ENCODE peak calls at places on chromosomes 4 and X, in nine cellular contexts. One of them, this sample, is unnamed.

GRCh38 chr4:182582245-182582644 is 334.9 kb downstream of the DCTD start:
- DNase-seq in endothelial cell of umbilical vein: no peak
- DNase-seq in transverse colon: no peak
- DNase-seq in SK-N-SH: no peak
- DNase-seq in K562: no peak
- DNase-seq in sigmoid colon: no peak
- DNase-seq in H1: no peak
- DNase-seq in GM23338: no peak
- DNase-seq in prostate gland: no peak
- DNase-seq in this sample: no peak

GRCh38 chr4:64738240-64738639 is 329.0 kb upstream of the TECRL start:
- DNase-seq in H1: no peak
- DNase-seq in transverse colon: no peak
- DNase-seq in prostate gland: no peak
- DNase-seq in K562: no peak
- DNase-seq in SK-N-SH: no peak
- DNase-seq in endothelial cell of umbilical vein: no peak
- DNase-seq in sigmoid colon: no peak
- DNase-seq in GM23338: peak; percentile 32
- DNase-seq in this sample: no peak

GRCh38 chr4:136636155-136636554 is 896.1 kb downstream of the PCDH18 start:
- DNase-seq in GM23338: no peak
- DNase-seq in H1: no peak
- DNase-seq in K562: no peak
- DNase-seq in sigmoid colon: no peak
- DNase-seq in SK-N-SH: no peak
- DNase-seq in transverse colon: no peak
- DNase-seq in prostate gland: no peak
- DNase-seq in endothelial cell of umbilical vein: no peak
- DNase-seq in this sample: no peak

GRCh38 chrX:97397371-97397770 is 513.7 kb downstream of the RPA4 start:
- DNase-seq in transverse colon: no peak
- DNase-seq in GM23338: no peak
- DNase-seq in H1: no peak
- DNase-seq in endothelial cell of umbilical vein: no peak
- DNase-seq in K562: no peak
- DNase-seq in SK-N-SH: no peak
- DNase-seq in sigmoid colon: no peak
- DNase-seq in prostate gland: no peak
- DNase-seq in this sample: no peak

GRCh38 chr4:26762650-26763049 is 98.0 kb upstream of the STIM2 start:
- DNase-seq in endothelial cell of umbilical vein: peak; percentile 10
- DNase-seq in sigmoid colon: no peak
- DNase-seq in SK-N-SH: no peak
- DNase-seq in H1: no peak
- DNase-seq in K562: no peak
- DNase-seq in transverse colon: peak; percentile 17
- DNase-seq in GM23338: no peak
- DNase-seq in prostate gland: no peak
- DNase-seq in this sample: no peak

GRCh38 chrX:153667931-153668396 is 5.6 kb downstream of the PNCK start:
- DNase-seq in K562: peak; percentile 76
- DNase-seq in sigmoid colon: peak; percentile 94
- DNase-seq in SK-N-SH: peak; percentile 87
- DNase-seq in H1: peak; percentile 92
- DNase-seq in transverse colon: peak; percentile 82
- DNase-seq in prostate gland: peak; percentile 79
- DNase-seq in endothelial cell of umbilical vein: peak; percentile 69
- DNase-seq in GM23338: peak; percentile 85
- DNase-seq in this sample: peak; percentile 89

GRCh38 chrX:12446342-12447075 is 308.2 kb downstream of the FRMPD4 start:
- DNase-seq in GM23338: no peak
- DNase-seq in SK-N-SH: no peak
- DNase-seq in endothelial cell of umbilical vein: no peak
- DNase-seq in transverse colon: no peak
- DNase-seq in K562: no peak
- DNase-seq in sigmoid colon: no peak
- DNase-seq in prostate gland: no peak
- DNase-seq in H1: no peak
- DNase-seq in this sample: no peak

GRCh38 chr4:139619644-139620043 is 46.0 kb upstream of the MGST2 start:
- DNase-seq in H1: no peak
- DNase-seq in transverse colon: no peak
- DNase-seq in GM23338: peak; percentile 79
- DNase-seq in prostate gland: no peak
- DNase-seq in endothelial cell of umbilical vein: no peak
- DNase-seq in sigmoid colon: no peak
- DNase-seq in K562: no peak
- DNase-seq in SK-N-SH: no peak
- DNase-seq in this sample: no peak

GRCh38 chr4:80538276-80538926 is 202.9 kb downstream of the CFAP299 start:
- DNase-seq in transverse colon: no peak
- DNase-seq in prostate gland: no peak
- DNase-seq in endothelial cell of umbilical vein: no peak
- DNase-seq in H1: no peak
- DNase-seq in SK-N-SH: no peak
- DNase-seq in GM23338: no peak
- DNase-seq in sigmoid colon: no peak
- DNase-seq in K562: no peak
- DNase-seq in this sample: no peak

GRCh38 chrX:56564182-56564885 is 907 bp downstream of the UBQLN2 start:
- DNase-seq in endothelial cell of umbilical vein: peak; percentile 40
- DNase-seq in K562: peak; percentile 16
- DNase-seq in GM23338: peak; percentile 3
- DNase-seq in transverse colon: peak; percentile 11
- DNase-seq in prostate gland: peak; percentile 3
- DNase-seq in H1: peak; percentile 37
- DNase-seq in SK-N-SH: peak; percentile 27
- DNase-seq in sigmoid colon: no peak
- DNase-seq in this sample: peak; percentile 74

GRCh38 chrX:56564921-56565861 is 1.8 kb downstream of the UBQLN2 start:
- DNase-seq in SK-N-SH: peak; percentile 24
- DNase-seq in GM23338: peak; percentile 1
- DNase-seq in H1: no peak
- DNase-seq in transverse colon: no peak
- DNase-seq in K562: peak; percentile 4
- DNase-seq in prostate gland: no peak
- DNase-seq in sigmoid colon: no peak
- DNase-seq in endothelial cell of umbilical vein: no peak
- DNase-seq in this sample: peak; percentile 65

DNA sequence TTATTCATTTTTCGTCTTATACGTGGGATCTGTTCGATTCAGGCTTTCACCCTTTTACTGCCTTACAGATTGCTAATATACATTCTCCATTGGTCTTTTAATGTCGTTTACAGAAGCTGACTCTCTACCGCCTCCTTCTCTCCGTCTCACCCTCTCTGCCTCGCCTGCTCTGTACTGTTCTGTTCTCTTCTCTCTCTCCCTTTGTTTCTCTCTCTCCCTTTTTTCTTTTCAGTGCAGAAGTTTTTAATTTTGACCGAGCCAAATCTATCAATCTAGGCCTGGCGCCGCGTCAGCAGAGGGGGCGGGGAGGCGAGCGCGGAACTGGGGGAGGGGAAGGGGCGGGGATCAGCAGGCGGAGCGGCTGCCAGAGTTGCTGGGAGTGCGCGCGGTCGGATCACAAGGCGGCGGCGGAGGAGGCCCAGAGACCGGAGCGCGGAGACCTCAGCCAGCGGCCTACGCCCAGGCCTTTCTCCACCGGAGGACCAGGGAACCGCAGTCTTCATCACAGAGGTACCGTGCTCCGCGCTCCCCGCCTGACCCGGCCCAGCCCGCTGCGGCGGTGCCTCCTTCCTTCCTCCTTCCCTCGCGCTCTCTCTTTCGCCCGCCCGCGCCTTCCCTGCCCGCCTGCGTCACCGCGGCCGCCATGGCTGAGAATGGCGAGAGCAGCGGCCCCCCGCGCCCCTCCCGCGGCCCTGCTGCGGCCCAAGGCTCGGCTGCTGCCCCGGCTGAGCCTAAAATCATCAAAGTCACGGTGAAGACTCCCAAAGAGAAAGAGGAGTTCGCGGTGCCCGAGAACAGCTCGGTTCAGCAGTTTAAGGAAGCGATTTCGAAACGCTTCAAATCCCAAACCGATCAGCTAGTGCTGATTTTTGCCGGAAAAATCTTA is at the start of gene UBQLN2:
- DNase-seq in endothelial cell of umbilical vein: peak; percentile 84
- DNase-seq in SK-N-SH: peak; percentile 77
- DNase-seq in H1: peak; percentile 64
- DNase-seq in GM23338: peak; percentile 76
- DNase-seq in prostate gland: peak; percentile 79
- DNase-seq in sigmoid colon: peak; percentile 92
- DNase-seq in K562: peak; percentile 69
- DNase-seq in transverse colon: peak; percentile 85
- DNase-seq in this sample: peak; percentile 93
- TF ChIP-seq POLR2AphosphoS5 in endothelial cell of umbilical vein: peak; percentile 32
- TF ChIP-seq POLR2AphosphoS5 in SK-N-SH: peak; percentile 76
- TF ChIP-seq POLR2AphosphoS5 in H1: peak; percentile 72
- TF ChIP-seq POLR2AphosphoS5 in GM23338: peak; percentile 58
- TF ChIP-seq POLR2AphosphoS5 in prostate gland: peak; percentile 41
- TF ChIP-seq POLR2AphosphoS5 in sigmoid colon: peak; percentile 93
- TF ChIP-seq POLR2AphosphoS5 in K562: peak; percentile 52
- TF ChIP-seq POLR2AphosphoS5 in transverse colon: peak; percentile 85
- TF ChIP-seq POLR2AphosphoS5 in this sample: peak; percentile 86

GRCh38 chr4:76206222-76206942 is 7.2 kb downstream of the SCARB2 start:
- DNase-seq in transverse colon: no peak
- DNase-seq in GM23338: no peak
- DNase-seq in sigmoid colon: no peak
- DNase-seq in H1: no peak
- DNase-seq in K562: no peak
- DNase-seq in prostate gland: no peak
- DNase-seq in endothelial cell of umbilical vein: no peak
- DNase-seq in SK-N-SH: peak; percentile 25
- DNase-seq in this sample: no peak

GRCh38 chr4:76210502-76210901 is 3.1 kb downstream of the SCARB2 start:
- DNase-seq in prostate gland: no peak
- DNase-seq in K562: no peak
- DNase-seq in sigmoid colon: no peak
- DNase-seq in SK-N-SH: no peak
- DNase-seq in endothelial cell of umbilical vein: no peak
- DNase-seq in H1: no peak
- DNase-seq in transverse colon: no peak
- DNase-seq in GM23338: no peak
- DNase-seq in this sample: no peak

GRCh38 chr4:76209876-76210275 is 3.7 kb downstream of the SCARB2 start:
- DNase-seq in K562: no peak
- DNase-seq in sigmoid colon: no peak
- DNase-seq in GM23338: no peak
- DNase-seq in endothelial cell of umbilical vein: no peak
- DNase-seq in SK-N-SH: no peak
- DNase-seq in H1: no peak
- DNase-seq in prostate gland: no peak
- DNase-seq in transverse colon: no peak
- DNase-seq in this sample: no peak

GRCh38 chr4:76204936-76205335 is 8.7 kb downstream of the SCARB2 start:
- DNase-seq in sigmoid colon: no peak
- DNase-seq in prostate gland: no peak
- DNase-seq in K562: no peak
- DNase-seq in H1: no peak
- DNase-seq in SK-N-SH: no peak
- DNase-seq in endothelial cell of umbilical vein: no peak
- DNase-seq in GM23338: no peak
- DNase-seq in transverse colon: no peak
- DNase-seq in this sample: no peak

DNA sequence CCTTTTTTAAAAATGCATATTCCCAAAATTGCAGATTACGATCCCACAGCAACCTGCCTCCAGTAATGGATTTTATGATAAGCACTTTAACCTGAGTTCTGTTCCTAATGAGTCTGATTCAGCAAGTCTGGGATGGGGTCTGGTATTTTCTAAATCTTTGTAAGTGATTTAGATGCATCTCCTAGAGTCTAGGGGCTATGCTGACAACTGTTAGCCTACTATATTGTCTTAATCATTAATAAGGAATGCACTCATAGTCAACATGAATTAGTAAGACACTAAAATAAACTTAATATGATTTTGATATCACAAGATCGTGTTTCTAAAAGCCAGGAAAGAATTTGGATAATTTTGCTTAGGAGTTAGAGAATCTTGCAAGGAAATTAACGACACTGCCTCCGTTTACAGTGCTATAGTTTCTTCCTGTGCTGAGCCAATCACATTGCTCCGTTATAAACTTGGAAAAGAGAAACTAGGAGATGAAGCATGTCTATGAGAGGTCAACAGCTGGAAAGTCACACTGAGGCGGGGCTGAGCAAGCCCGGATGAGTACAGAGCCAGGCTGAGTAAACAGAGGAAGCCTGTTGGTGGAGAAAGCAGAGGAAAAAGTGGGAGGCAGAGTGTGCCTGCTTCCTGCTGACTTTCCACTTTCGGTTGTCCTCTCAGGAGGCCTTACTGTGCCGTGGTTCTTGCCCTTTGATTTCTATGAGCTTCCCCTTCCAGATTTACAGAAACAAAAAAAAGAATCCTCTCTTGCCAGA is 5.4 kb downstream of the SCARB2 start:
- DNase-seq in prostate gland: peak; percentile 81
- DNase-seq in H1: no peak
- DNase-seq in sigmoid colon: peak; percentile 93
- DNase-seq in SK-N-SH: peak; percentile 32
- DNase-seq in K562: peak; percentile 18
- DNase-seq in endothelial cell of umbilical vein: peak; percentile 97
- DNase-seq in GM23338: no peak
- DNase-seq in transverse colon: peak; percentile 82
- DNase-seq in this sample: peak; percentile 79
- H3K4me1 ChIP-seq in prostate gland: peaks cover 15% of the 10 kb centered on the region
- H3K4me1 ChIP-seq in H1: no peaks in the 10 kb centered on the region
- H3K4me1 ChIP-seq in sigmoid colon: peaks cover 93% of the 10 kb centered on the region
- H3K4me1 ChIP-seq in SK-N-SH: peaks cover 49% of the 10 kb centered on the region
- H3K4me1 ChIP-seq in K562: peaks cover 15% of the 10 kb centered on the region
- H3K4me1 ChIP-seq in endothelial cell of umbilical vein: peaks cover 37% of the 10 kb centered on the region
- H3K4me1 ChIP-seq in GM23338: peaks cover 15% of the 10 kb centered on the region
- H3K4me1 ChIP-seq in transverse colon: peaks cover 53% of the 10 kb centered on the region
- H3K4me1 ChIP-seq in this sample: peaks cover 46% of the 10 kb centered on the region

GRCh38 chr4:119040711-119041185 is 94.9 kb upstream of the MYOZ2 start:
- DNase-seq in SK-N-SH: no peak
- DNase-seq in endothelial cell of umbilical vein: no peak
- DNase-seq in prostate gland: no peak
- DNase-seq in K562: no peak
- DNase-seq in transverse colon: no peak
- DNase-seq in H1: no peak
- DNase-seq in sigmoid colon: no peak
- DNase-seq in GM23338: peak; percentile 62
- DNase-seq in this sample: no peak
- TF ChIP-seq POLR2AphosphoS5 in SK-N-SH: peak; percentile 87
- TF ChIP-seq POLR2AphosphoS5 in endothelial cell of umbilical vein: no peak
- TF ChIP-seq POLR2AphosphoS5 in prostate gland: no peak
- TF ChIP-seq POLR2AphosphoS5 in K562: no peak
- TF ChIP-seq POLR2AphosphoS5 in transverse colon: peak; percentile 24
- TF ChIP-seq POLR2AphosphoS5 in H1: no peak
- TF ChIP-seq POLR2AphosphoS5 in sigmoid colon: peak; percentile 41
- TF ChIP-seq POLR2AphosphoS5 in GM23338: no peak
- TF ChIP-seq POLR2AphosphoS5 in this sample: no peak

DNA sequence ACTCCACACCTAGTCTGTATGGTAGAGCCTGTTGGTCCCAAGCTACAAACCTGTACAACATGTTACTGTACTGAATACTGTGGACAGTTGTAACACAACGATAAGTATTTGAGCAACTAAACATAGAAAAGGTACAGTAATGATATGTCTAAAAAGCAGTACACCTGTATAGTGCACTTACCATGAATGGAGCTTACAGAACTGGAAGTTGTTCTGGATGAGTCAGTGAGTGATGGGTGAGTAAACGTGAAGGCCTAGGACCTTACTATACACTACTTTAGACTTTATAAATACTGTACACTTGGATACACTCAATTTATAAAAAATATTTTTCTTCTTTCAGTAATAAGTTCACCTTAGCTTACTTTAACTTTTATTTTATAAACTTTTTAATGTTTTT is 104.0 kb downstream of the TMA16 start:
- DNase-seq in SK-N-SH: no peak
- DNase-seq in endothelial cell of umbilical vein: no peak
- DNase-seq in sigmoid colon: no peak
- DNase-seq in K562: no peak
- DNase-seq in prostate gland: no peak
- DNase-seq in H1: no peak
- DNase-seq in transverse colon: no peak
- DNase-seq in GM23338: no peak
- DNase-seq in this sample: no peak
- H3K4me1 ChIP-seq in SK-N-SH: no peaks in the 10 kb centered on the region
- H3K4me1 ChIP-seq in endothelial cell of umbilical vein: no peaks in the 10 kb centered on the region
- H3K4me1 ChIP-seq in sigmoid colon: no peaks in the 10 kb centered on the region
- H3K4me1 ChIP-seq in K562: no peaks in the 10 kb centered on the region
- H3K4me1 ChIP-seq in prostate gland: no peaks in the 10 kb centered on the region
- H3K4me1 ChIP-seq in H1: no peaks in the 10 kb centered on the region
- H3K4me1 ChIP-seq in transverse colon: no peaks in the 10 kb centered on the region
- H3K4me1 ChIP-seq in GM23338: no peaks in the 10 kb centered on the region
- H3K4me1 ChIP-seq in this sample: peaks cover 71% of the 10 kb centered on the region